ENCODE peak calls at places on chromosome 17, in four cellular contexts. J, D, Z and L are unnamed samples.

GRCh38 chr17:16977932-16978331 is 6.0 kb upstream of the TNFRSF13B start:
- DNase-seq in D (no peak), Z (no peak), J (no peak), L (no peak)

GRCh38 chr17:77737442-77738265 is 220.8 kb upstream of the TNRC6C start:
- DNase-seq in Z (peak), D (no peak), J (no peak), L (no peak)

GRCh38 chr17:19316756-19317358 is 45.7 kb downstream of the B9D1 start:
- DNase-seq in D (no peak), Z (no peak), J (no peak), L (no peak)

GRCh38 chr17:44999433-44999832 is 31.3 kb upstream of the C1QL1 start:
- DNase-seq in D (no peak), Z (no peak), J (no peak), L (no peak)

GRCh38 chr17:72004476-72005331 is 116.1 kb upstream of the SOX9 start:
- DNase-seq in Z (no peak), J (no peak), D (no peak), L (peak)

GRCh38 chr17:35189291-35189690 is 4.9 kb downstream of the SLC35G3 start:
- DNase-seq in Z (no peak), D (no peak), J (no peak), L (no peak)

GRCh38 chr17:42284566-42284965 is 3.7 kb upstream of the STAT5A start:
- DNase-seq in D (no peak), Z (peak), J (no peak), L (no peak)

GRCh38 chr17:265726-266125 is 84.3 kb upstream of the DOC2B start:
- DNase-seq in Z (no peak), J (no peak), D (no peak), L (no peak)

GRCh38 chr17:71173963-71174362 is 946.9 kb upstream of the SOX9 start:
- DNase-seq in J (no peak), Z (no peak), D (no peak), L (no peak)

GRCh38 chr17:67657596-67657995 is 60.1 kb upstream of the NOL11 start:
- DNase-seq in Z (no peak), J (no peak), D (no peak), L (no peak)

GRCh38 chr17:917391-917811 is 62.2 kb downstream of the NXN start:
- DNase-seq in Z (peak), D (no peak), J (no peak), L (no peak)

GRCh38 chr17:41967921-41968578 is 1.5 kb downstream of the CNP start:
- DNase-seq in Z (peak), J (no peak), D (no peak), L (no peak)

GRCh38 chr17:32330142-32330541 is 11.8 kb downstream of the C17orf75 start:
- DNase-seq in Z (no peak), J (no peak), D (no peak), L (no peak)

GRCh38 chr17:55783684-55784245 is 32.9 kb downstream of the PCTP start:
- DNase-seq in D (no peak), Z (no peak), J (no peak), L (no peak)

GRCh38 chr17:74750327-74751069 is 2.1 kb downstream of the NHERF1 start:
- DNase-seq in D (no peak), Z (no peak), J (no peak), L (no peak)

GRCh38 chr17:79478051-79478461 is 132.8 kb downstream of the RBFOX3 start:
- DNase-seq in D (no peak), Z (no peak), J (no peak), L (no peak)

GRCh38 chr17:19339341-19339815 is 23.1 kb downstream of the B9D1 start:
- DNase-seq in Z (peak), J (no peak), D (no peak), L (no peak)

GRCh38 chr17:13593021-13593751 is 8.5 kb downstream of the HS3ST3A1 start:
- DNase-seq in Z (no peak), J (no peak), D (no peak), L (no peak)

GRCh38 chr17:19305761-19306159 is 56.8 kb downstream of the B9D1 start:
- DNase-seq in Z (no peak), D (no peak), J (no peak), L (no peak)

GRCh38 chr17:62765351-62765750 is 42.8 kb downstream of the MARCHF10 start:
- DNase-seq in J (no peak), Z (peak), D (no peak), L (no peak)

GRCh38 chr17:72079700-72080099 is 41.1 kb upstream of the SOX9 start:
- DNase-seq in Z (no peak), D (no peak), J (no peak), L (no peak)

GRCh38 chr17:42803074-42803883 is 4.6 kb downstream of the CNTD1 start:
- DNase-seq in D (no peak), Z (no peak), J (no peak), L (no peak)

GRCh38 chr17:41462705-41463104 is 4.5 kb downstream of the KRT32 start:
- DNase-seq in J (no peak), Z (no peak), D (no peak), L (no peak)

GRCh38 chr17:82252511-82253178 is 20.9 kb downstream of the CSNK1D start:
- DNase-seq in D (no peak), J (no peak), Z (no peak), L (no peak)

GRCh38 chr17:81712468-81713003 is 452 bp downstream of the SLC25A10 start:
- DNase-seq in J (no peak), D (no peak), Z (peak), L (peak)

GRCh38 chr17:38719284-38719942 is 10.7 kb upstream of the CISD3 start:
- DNase-seq in D (no peak), Z (peak), J (no peak), L (no peak)

GRCh38 chr17:17907469-17907868 is 64.7 kb downstream of the TOM1L2 start:
- DNase-seq in D (no peak), Z (peak), J (no peak), L (no peak)